ENCODE peak calls at places on chromosomes 7 and 10, in five cellular contexts. Z is fibroblast of villous mesenchyme, M is kidney epithelial cell, R is tibial artery, F is brain microvascular endothelial cell. Q is an unnamed sample.

GRCh38 chr10:12434277-12434676 is 84.9 kb downstream of the CAMK1D start:
- DNase-seq in R (peak; percentile 44), Z (no peak), M (no peak), F (no peak), Q (no peak)

GRCh38 chr7:148723166-148723559 is 24.5 kb downstream of the CUL1 start:
- DNase-seq in F (no peak), R (no peak), M (no peak), Z (no peak), Q (no peak)

GRCh38 chr7:50409856-50410468 is 40.2 kb downstream of the FIGNL1 start:
- DNase-seq in F (no peak), Z (no peak), M (no peak), R (no peak), Q (no peak)

GRCh38 chr7:159015081-159015893 is 129.4 kb downstream of the VIPR2 start:
- DNase-seq in M (no peak), Z (peak; percentile 95), R (peak; percentile 97), F (peak; percentile 5), Q (peak; percentile 17)

GRCh38 chr7:87128883-87129282 is 23.4 kb upstream of the DMTF1 start:
- DNase-seq in F (no peak), R (no peak), Z (no peak), M (no peak), Q (no peak)

GRCh38 chr7:26329520-26330269 is 38.0 kb downstream of the SNX10 start:
- DNase-seq in M (no peak), Z (no peak), F (no peak), R (no peak), Q (no peak)

GRCh38 chr10:79018591-79019011 is 50.2 kb upstream of the ZMIZ1 start:
- DNase-seq in F (no peak), R (peak; percentile 60), Z (peak; percentile 73), M (no peak), Q (no peak)

GRCh38 chr7:6162331-6162620 is 110.1 kb downstream of the CYTH3 start:
- DNase-seq in M (no peak), R (peak; percentile 94), F (no peak), Z (no peak), Q (no peak)

GRCh38 chr7:17109017-17109416 is 189.4 kb upstream of the AHR start:
- DNase-seq in Z (peak; percentile 26), R (no peak), F (peak; percentile 42), M (no peak), Q (peak; percentile 55)

GRCh38 chr10:3655528-3655927 is 129.5 kb downstream of the KLF6 start:
- DNase-seq in M (no peak), R (no peak), F (no peak), Z (no peak), Q (no peak)

GRCh38 chr10:124564881-124565280 is 103.3 kb downstream of the LHPP start:
- DNase-seq in F (no peak), M (no peak), Z (no peak), R (peak; percentile 16), Q (no peak)

GRCh38 chr10:59805043-59805442 is 51.8 kb upstream of the MRLN start:
- DNase-seq in M (no peak), Z (no peak), R (no peak), F (peak; percentile 11), Q (peak; percentile 8)

GRCh38 chr7:26376208-26376917 is 84.7 kb downstream of the SNX10 start:
- DNase-seq in R (no peak), F (no peak), M (no peak), Z (no peak), Q (no peak)

GRCh38 chr7:3589756-3590155 is 288.7 kb downstream of the SDK1 start:
- DNase-seq in F (no peak), M (no peak), Z (no peak), R (no peak), Q (no peak)

DNA sequence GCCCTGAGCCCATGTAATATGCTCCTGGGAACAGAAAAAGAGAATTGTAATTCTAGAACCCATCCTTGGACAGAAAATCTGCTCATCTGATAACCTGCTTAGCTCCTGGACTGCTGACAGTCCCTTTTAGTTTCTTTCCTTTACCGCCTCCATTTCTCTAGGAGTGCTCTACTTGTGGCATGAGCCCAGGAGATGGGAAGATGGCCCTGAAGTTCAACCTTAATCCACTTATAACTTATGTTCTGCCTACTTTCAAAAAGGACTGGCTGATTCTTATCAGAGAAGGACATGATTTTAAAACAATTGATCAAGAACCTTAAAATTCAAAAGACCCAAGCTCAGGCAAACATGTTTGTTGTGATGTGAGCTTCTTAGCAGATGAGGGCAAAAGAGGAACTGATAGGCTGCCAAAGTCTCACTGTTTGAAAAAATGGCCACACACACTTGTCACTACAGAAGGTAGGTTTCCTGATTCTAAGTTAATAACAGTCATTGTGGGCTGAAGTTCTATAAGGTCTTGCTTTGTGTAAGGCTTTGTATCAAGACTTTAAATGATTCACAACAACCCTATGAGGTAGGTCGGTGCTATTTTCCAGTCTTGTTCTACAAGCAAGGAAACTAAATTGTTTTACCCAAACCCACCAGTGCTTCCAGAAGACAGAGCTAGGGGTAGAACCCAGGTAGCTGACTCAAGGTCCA is 94.3 kb upstream of the AFAP1L2 start:
- DNase-seq in M (no peak), Z (no peak), F (no peak), R (no peak), Q (no peak)
- H3K4me3 ChIP-seq in M (no peak overlapping the region), Z (no peak overlapping the region), F (no peak overlapping the region), R (no peak overlapping the region), Q (no peak overlapping the region)

DNA sequence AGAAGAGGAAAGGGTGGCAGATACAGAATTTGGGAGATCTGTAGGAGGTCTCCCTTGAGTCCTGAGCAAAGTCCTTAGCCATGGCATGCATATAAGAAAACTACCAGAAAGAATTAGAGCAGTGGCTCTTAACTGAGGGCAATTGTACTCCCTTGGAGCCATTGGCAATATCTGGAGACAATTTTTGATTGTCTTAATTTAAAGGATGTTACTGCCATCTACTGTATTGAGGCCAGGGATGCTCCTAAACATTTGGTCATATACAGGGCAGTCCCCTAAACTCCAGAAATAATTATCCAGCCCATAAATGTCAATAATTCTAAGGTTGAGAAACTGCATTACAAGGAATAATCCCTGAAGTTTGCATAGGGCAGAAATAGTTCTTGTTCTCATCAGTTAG is 136.4 kb upstream of the ODAD2 start:
- DNase-seq in M (no peak), Z (no peak), R (no peak), F (no peak), Q (peak; percentile 16)
- TF ChIP-seq CTCF in M (no peak), Z (peak; percentile 13), R (no peak), F (no peak), Q (peak; percentile 17)

DNA sequence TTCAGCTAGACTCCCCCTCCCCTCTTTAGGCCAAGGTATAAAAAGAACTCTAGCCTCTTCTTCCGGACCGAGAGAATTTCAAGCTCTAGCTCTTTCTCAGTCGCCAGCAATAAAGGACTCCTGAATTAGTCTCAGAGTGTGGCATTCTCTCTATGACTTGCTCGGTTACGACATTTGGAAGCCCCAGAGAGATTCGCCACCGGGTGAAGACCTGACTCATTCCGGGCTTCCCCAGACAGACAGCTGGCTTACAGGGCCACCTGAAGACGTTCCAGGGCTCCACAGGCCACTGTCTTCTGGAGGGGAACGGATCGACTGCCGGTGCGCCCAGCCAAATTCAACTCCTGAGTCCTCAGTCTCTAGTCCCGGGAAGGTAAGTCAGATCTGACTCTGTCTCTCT is at the start of gene AKR1B15:
- DNase-seq in Z (no peak), F (no peak), R (peak; percentile 73), M (no peak), Q (peak; percentile 55)
- H3K4me3 ChIP-seq in Z (peak within 1 kb of the TSS; percentile 30), F (no peak within 1 kb of the TSS), R (no peak within 1 kb of the TSS), M (no peak within 1 kb of the TSS), Q (no peak within 1 kb of the TSS)

GRCh38 chr10:45649296-45649695 is 23.3 kb downstream of the ZFAND4 start:
- DNase-seq in F (no peak), Z (no peak), R (no peak), M (no peak), Q (no peak)
- TF ChIP-seq CTCF in F (no peak), Z (no peak), R (no peak), M (no peak), Q (no peak)

GRCh38 chr10:42952358-42952757 is 124.5 kb upstream of the RET start:
- DNase-seq in M (no peak), Z (peak; percentile 8), R (peak; percentile 40), F (no peak), Q (no peak)
- H3K4me3 ChIP-seq in M (no peak overlapping the region), Z (no peak overlapping the region), R (no peak overlapping the region), F (no peak overlapping the region), Q (no peak overlapping the region)

DNA sequence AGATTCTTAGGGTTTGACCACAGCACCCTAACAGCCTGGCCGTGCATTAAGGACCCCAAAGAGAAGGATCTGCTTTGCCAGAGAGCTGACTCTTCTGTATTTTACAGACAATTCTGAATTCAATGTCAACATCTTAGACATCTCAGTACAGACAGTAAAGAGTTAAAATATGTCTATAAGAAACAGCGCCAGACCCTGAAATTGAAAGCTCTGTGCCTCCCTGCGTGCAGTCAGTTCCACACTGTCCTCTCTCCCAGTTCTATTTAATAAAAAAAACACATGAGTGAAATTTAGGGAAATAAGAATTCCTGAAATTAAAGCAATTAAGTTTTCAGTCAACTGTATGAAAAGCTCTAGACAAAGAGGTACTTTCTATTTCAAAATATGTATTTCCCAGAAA is 45.1 kb downstream of the MET start:
- DNase-seq in F (no peak), R (no peak), Z (no peak), M (no peak), Q (no peak)
- TF ChIP-seq CTCF in F (no peak), R (no peak), Z (no peak), M (no peak), Q (no peak)

DNA sequence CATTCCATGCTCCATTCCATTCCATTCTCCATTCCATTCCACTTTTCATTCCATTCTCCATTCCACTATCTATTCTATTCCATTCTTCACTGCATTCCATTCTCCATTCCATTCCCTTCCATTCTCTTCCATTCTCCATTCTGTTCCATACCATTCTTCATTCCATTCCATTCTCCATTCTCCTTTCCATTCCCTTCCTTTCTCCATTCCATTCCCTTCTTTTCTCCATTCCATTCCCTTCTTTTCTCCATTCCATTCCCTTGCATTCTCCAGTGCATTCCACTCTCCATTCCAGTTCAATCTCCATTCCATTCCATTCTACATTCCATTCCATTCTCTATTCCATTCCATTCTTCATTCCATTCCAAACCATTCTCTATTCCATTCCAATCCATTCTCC is 80.3 kb downstream of the NSUN6 start:
- DNase-seq in Z (no peak), R (no peak), M (no peak), F (no peak), Q (no peak)
- H3K4me3 ChIP-seq in Z (no peak overlapping the region), R (no peak overlapping the region), M (no peak overlapping the region), F (no peak overlapping the region), Q (no peak overlapping the region)

GRCh38 chr7:91055219-91055618 is 209.0 kb upstream of the FZD1 start:
- DNase-seq in R (no peak), M (no peak), F (no peak), Z (no peak), Q (no peak)
- TF ChIP-seq CTCF in R (peak; percentile 16), M (no peak), F (no peak), Z (peak; percentile 3), Q (no peak)

GRCh38 chr7:21430575-21430954 is 2.7 kb downstream of the SP4 start:
- DNase-seq in F (no peak), M (no peak), R (no peak), Z (no peak), Q (no peak)
- H3K4me3 ChIP-seq in F (no peak overlapping the region), M (no peak overlapping the region), R (peak overlapping the region; percentile 2), Z (no peak overlapping the region), Q (no peak overlapping the region)

Q was measured in fibroblast of mammary gland.